ENCODE peak calls at places on chromosomes 3 and 15, in four cellular contexts. One of them, this sample, is unnamed.

GRCh38 chr3:135229018-135229495 is 434.0 kb downstream of the EPHB1 start:
- DNase-seq in astrocyte of the cerebellum: no peak
- DNase-seq in ovary: no peak
- DNase-seq in IMR-90: no peak
- DNase-seq in this sample: no peak

GRCh38 chr3:58529516-58530353 is 7.3 kb downstream of the ACOX2 start:
- DNase-seq in astrocyte of the cerebellum: no peak
- DNase-seq in ovary: no peak
- DNase-seq in IMR-90: no peak
- DNase-seq in this sample: no peak

GRCh38 chr3:20015525-20015924 is 3.5 kb upstream of the PP2D1 start:
- DNase-seq in astrocyte of the cerebellum: no peak
- DNase-seq in ovary: no peak
- DNase-seq in IMR-90: no peak
- DNase-seq in this sample: no peak

GRCh38 chr3:71718069-71718468 is 7.1 kb downstream of the EIF4E3 start:
- DNase-seq in astrocyte of the cerebellum: no peak
- DNase-seq in ovary: no peak
- DNase-seq in IMR-90: no peak
- DNase-seq in this sample: no peak

GRCh38 chr3:4062621-4063020 is 240.5 kb upstream of the SETMAR start:
- DNase-seq in astrocyte of the cerebellum: no peak
- DNase-seq in ovary: no peak
- DNase-seq in IMR-90: no peak
- DNase-seq in this sample: no peak

GRCh38 chr3:143847787-143848631 is at the start of gene SLC9A9:
- DNase-seq in astrocyte of the cerebellum: peak
- DNase-seq in ovary: no peak
- DNase-seq in IMR-90: peak
- DNase-seq in this sample: peak

GRCh38 chr3:193342551-193342950 is 36.0 kb downstream of the ATP13A5 start:
- DNase-seq in astrocyte of the cerebellum: no peak
- DNase-seq in ovary: no peak
- DNase-seq in IMR-90: no peak
- DNase-seq in this sample: no peak

GRCh38 chr3:141699349-141699748 is 38.7 kb upstream of the RNF7 start:
- DNase-seq in astrocyte of the cerebellum: no peak
- DNase-seq in ovary: no peak
- DNase-seq in IMR-90: peak
- DNase-seq in this sample: no peak

GRCh38 chr3:189262746-189263145 is 91.0 kb downstream of the TPRG1 start:
- DNase-seq in astrocyte of the cerebellum: no peak
- DNase-seq in ovary: no peak
- DNase-seq in IMR-90: no peak
- DNase-seq in this sample: no peak

GRCh38 chr15:58357529-58358476 is 74.0 kb upstream of the LIPC start:
- DNase-seq in astrocyte of the cerebellum: no peak
- DNase-seq in ovary: no peak
- DNase-seq in IMR-90: peak
- DNase-seq in this sample: peak

GRCh38 chr3:88362428-88362827 is 212.7 kb downstream of the C3orf38 start:
- DNase-seq in astrocyte of the cerebellum: no peak
- DNase-seq in ovary: no peak
- DNase-seq in IMR-90: no peak
- DNase-seq in this sample: no peak

GRCh38 chr3:151282921-151283320 is 4.6 kb upstream of the P2RY14 start:
- DNase-seq in astrocyte of the cerebellum: peak
- DNase-seq in ovary: no peak
- DNase-seq in IMR-90: peak
- DNase-seq in this sample: peak

GRCh38 chr3:186871403-186871924 is 29.0 kb downstream of the ADIPOQ start:
- DNase-seq in astrocyte of the cerebellum: no peak
- DNase-seq in ovary: no peak
- DNase-seq in IMR-90: no peak
- DNase-seq in this sample: no peak

GRCh38 chr15:65056868-65057548 is 10.8 kb downstream of the RASL12 start:
- DNase-seq in astrocyte of the cerebellum: no peak
- DNase-seq in ovary: no peak
- DNase-seq in IMR-90: peak
- DNase-seq in this sample: peak

GRCh38 chr15:68418611-68419161 is 13.3 kb downstream of the ITGA11 start:
- DNase-seq in astrocyte of the cerebellum: peak
- DNase-seq in ovary: peak
- DNase-seq in IMR-90: peak
- DNase-seq in this sample: peak

GRCh38 chr3:138412821-138413531 is 21.4 kb upstream of the ESYT3 start:
- DNase-seq in astrocyte of the cerebellum: no peak
- DNase-seq in ovary: no peak
- DNase-seq in IMR-90: peak
- DNase-seq in this sample: no peak

GRCh38 chr3:18124501-18124900 is 300.6 kb downstream of the SATB1 start:
- DNase-seq in astrocyte of the cerebellum: peak
- DNase-seq in ovary: no peak
- DNase-seq in IMR-90: peak
- DNase-seq in this sample: peak

GRCh38 chr15:31278544-31279220 is 48.0 kb upstream of the KLF13 start:
- DNase-seq in astrocyte of the cerebellum: no peak
- DNase-seq in ovary: no peak
- DNase-seq in IMR-90: no peak
- DNase-seq in this sample: no peak

GRCh38 chr15:79157631-79158592 is 67.3 kb upstream of the RASGRF1 start:
- DNase-seq in astrocyte of the cerebellum: no peak
- DNase-seq in ovary: no peak
- DNase-seq in IMR-90: no peak
- DNase-seq in this sample: no peak

GRCh38 chr15:78752492-78753358 is 58.5 kb downstream of the ADAMTS7 start:
- DNase-seq in astrocyte of the cerebellum: no peak
- DNase-seq in ovary: no peak
- DNase-seq in IMR-90: no peak
- DNase-seq in this sample: no peak

GRCh38 chr3:49930922-49931321 is 1.3 kb upstream of the MON1A start:
- DNase-seq in astrocyte of the cerebellum: no peak
- DNase-seq in ovary: no peak
- DNase-seq in IMR-90: no peak
- DNase-seq in this sample: no peak

GRCh38 chr15:65212097-65212496 is 824 bp upstream of the CILP start:
- DNase-seq in astrocyte of the cerebellum: no peak
- DNase-seq in ovary: no peak
- DNase-seq in IMR-90: no peak
- DNase-seq in this sample: no peak

GRCh38 chr15:87267798-87268197 is 988.7 kb downstream of the NTRK3 start:
- DNase-seq in astrocyte of the cerebellum: peak
- DNase-seq in ovary: no peak
- DNase-seq in IMR-90: peak
- DNase-seq in this sample: peak

GRCh38 chr3:67090472-67090871 is 92.4 kb downstream of the KBTBD8 start:
- DNase-seq in astrocyte of the cerebellum: no peak
- DNase-seq in ovary: no peak
- DNase-seq in IMR-90: peak
- DNase-seq in this sample: peak

GRCh38 chr3:177481329-177481728 is 284.0 kb upstream of the TBL1XR1 start:
- DNase-seq in astrocyte of the cerebellum: no peak
- DNase-seq in ovary: no peak
- DNase-seq in IMR-90: no peak
- DNase-seq in this sample: no peak

GRCh38 chr3:170555329-170555728 is 30.5 kb downstream of the SLC7A14 start:
- DNase-seq in astrocyte of the cerebellum: no peak
- DNase-seq in ovary: no peak
- DNase-seq in IMR-90: peak
- DNase-seq in this sample: peak

GRCh38 chr15:73927003-73927475 is 777 bp downstream of the LOXL1 start:
- DNase-seq in astrocyte of the cerebellum: no peak
- DNase-seq in ovary: peak
- DNase-seq in IMR-90: no peak
- DNase-seq in this sample: no peak

GRCh38 chr3:160929595-160929994 is 173.6 kb downstream of the PPM1L start:
- DNase-seq in astrocyte of the cerebellum: no peak
- DNase-seq in ovary: no peak
- DNase-seq in IMR-90: no peak
- DNase-seq in this sample: peak

GRCh38 chr3:71064976-71065763 is 518.4 kb downstream of the FOXP1 start:
- DNase-seq in astrocyte of the cerebellum: no peak
- DNase-seq in ovary: peak
- DNase-seq in IMR-90: peak
- DNase-seq in this sample: peak

GRCh38 chr3:50370594-50370993 is 11.3 kb upstream of the TMEM115 start:
- DNase-seq in astrocyte of the cerebellum: no peak
- DNase-seq in ovary: no peak
- DNase-seq in IMR-90: peak
- DNase-seq in this sample: peak

GRCh38 chr3:15638193-15638890 is 36.8 kb downstream of the BTD start:
- DNase-seq in astrocyte of the cerebellum: no peak
- DNase-seq in ovary: no peak
- DNase-seq in IMR-90: peak
- DNase-seq in this sample: no peak

DNA sequence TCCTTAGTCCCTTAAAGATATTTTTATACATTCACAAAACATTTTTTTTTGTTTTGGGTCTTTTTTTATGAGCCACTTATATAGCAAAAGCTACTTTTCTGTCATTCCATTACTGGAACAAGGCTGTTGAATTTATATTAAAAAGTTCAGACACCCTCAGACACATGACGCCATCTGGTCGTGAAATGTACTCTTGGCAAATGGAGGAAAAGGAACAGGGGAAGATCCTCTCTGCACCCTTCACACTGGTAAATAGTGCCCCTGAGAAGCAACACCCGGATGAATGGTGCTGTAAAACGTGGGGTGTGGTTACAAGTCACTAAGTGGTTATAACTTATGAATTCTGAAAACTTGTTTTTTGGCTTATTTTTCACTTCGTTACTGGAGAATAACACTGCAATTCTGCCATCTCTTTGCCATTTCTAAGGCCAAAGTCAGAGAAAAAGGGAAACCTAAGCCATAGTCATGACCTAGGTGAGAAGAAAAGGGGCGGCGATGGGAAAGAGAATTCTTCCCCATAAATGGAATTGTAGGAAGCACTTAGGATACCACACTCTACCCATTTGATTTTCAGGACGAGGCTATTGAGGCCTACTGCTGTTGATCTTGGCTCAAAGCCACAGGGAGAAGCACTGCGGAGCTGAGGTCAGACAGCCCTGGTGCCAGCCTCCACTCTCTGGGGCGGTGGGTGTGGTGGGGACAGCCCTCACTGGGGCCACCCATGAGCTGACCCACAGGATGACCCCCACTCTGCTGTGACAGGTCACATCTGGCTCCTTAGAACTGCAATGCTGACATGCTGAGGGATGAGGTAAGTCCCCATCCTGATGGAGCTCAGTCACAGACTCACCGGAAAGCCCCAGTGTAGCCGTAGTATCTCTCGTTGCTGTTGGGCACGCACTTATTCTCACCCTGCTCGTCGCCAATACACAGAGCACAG is 21.8 kb downstream of the LTF start:
- DNase-seq in astrocyte of the cerebellum: peak
- DNase-seq in ovary: no peak
- DNase-seq in IMR-90: no peak
- DNase-seq in this sample: peak
- TF ChIP-seq CTCF in astrocyte of the cerebellum: peak
- TF ChIP-seq CTCF in ovary: no peak
- TF ChIP-seq CTCF in IMR-90: no peak
- TF ChIP-seq CTCF in this sample: peak

GRCh38 chr15:42723068-42723467 is 13.9 kb downstream of the CDAN1 start:
- DNase-seq in astrocyte of the cerebellum: no peak
- DNase-seq in ovary: no peak
- DNase-seq in IMR-90: no peak
- DNase-seq in this sample: no peak
- TF ChIP-seq CTCF in astrocyte of the cerebellum: peak
- TF ChIP-seq CTCF in ovary: no peak
- TF ChIP-seq CTCF in IMR-90: peak
- TF ChIP-seq CTCF in this sample: no peak

DNA sequence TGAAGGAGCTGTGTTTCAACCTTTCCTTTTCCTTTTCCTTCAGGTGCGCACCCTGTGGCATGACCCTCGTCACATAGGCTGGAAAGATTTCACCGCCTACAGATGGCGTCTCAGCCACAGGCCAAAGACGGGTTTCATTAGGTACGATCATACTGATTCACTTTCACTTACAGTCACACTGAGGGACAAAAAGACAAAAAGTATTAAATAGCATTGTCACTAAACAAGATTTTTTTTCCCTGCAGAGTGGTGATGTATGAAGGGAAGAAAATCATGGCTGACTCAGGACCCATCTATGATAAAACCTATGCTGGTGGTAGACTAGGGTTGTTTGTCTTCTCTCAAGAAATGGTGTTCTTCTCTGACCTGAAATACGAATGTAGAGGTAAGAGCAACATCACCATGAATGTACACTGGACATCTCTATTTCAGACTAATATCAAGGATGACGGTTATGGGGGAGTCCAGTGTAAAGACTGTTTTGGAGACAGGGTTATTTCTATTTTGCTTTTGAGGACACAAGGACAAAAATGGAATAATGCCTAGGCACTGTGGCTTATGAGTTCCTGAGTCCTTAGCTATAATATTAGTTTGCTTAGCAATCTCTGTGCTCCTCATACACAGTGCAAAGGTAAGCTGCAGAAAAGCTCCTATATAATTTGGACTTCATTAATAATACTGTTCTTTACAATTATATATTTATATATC is 13.3 kb downstream of the THBS1 start:
- DNase-seq in astrocyte of the cerebellum: no peak
- DNase-seq in ovary: no peak
- DNase-seq in IMR-90: peak
- DNase-seq in this sample: no peak
- TF ChIP-seq CTCF in astrocyte of the cerebellum: no peak
- TF ChIP-seq CTCF in ovary: no peak
- TF ChIP-seq CTCF in IMR-90: no peak
- TF ChIP-seq CTCF in this sample: no peak

GRCh38 chr3:44277925-44278324 is 36.2 kb downstream of the TOPAZ1 start:
- DNase-seq in astrocyte of the cerebellum: no peak
- DNase-seq in ovary: no peak
- DNase-seq in IMR-90: no peak
- DNase-seq in this sample: no peak

GRCh38 chr3:44280077-44280476 is 38.4 kb downstream of the TOPAZ1 start:
- DNase-seq in astrocyte of the cerebellum: no peak
- DNase-seq in ovary: no peak
- DNase-seq in IMR-90: no peak
- DNase-seq in this sample: no peak

GRCh38 chr3:44284949-44285348 is 43.3 kb downstream of the TOPAZ1 start:
- DNase-seq in astrocyte of the cerebellum: no peak
- DNase-seq in ovary: no peak
- DNase-seq in IMR-90: no peak
- DNase-seq in this sample: no peak

DNA sequence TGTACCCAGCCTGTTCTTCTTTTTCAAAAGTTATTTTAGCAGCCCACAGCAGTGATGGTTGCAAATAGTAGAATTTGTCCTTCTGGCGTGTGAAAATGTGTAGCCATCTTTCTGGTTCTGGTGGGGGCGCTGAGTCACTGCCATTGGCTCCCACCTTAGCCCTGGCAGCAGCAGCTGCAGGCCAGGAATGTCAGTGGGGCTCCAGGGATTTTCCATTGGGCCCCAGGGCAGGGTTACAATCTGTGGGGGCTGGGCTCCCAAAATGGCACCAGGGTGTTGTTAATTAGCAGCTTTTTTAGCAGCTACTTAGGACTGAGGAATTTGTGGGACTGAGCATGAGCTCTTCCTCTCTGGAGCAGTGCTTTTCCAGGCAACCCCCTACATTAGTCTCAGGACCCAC is 38.9 kb downstream of the TOPAZ1 start:
- DNase-seq in astrocyte of the cerebellum: no peak
- DNase-seq in ovary: no peak
- DNase-seq in IMR-90: no peak
- DNase-seq in this sample: no peak
- TF ChIP-seq CTCF in astrocyte of the cerebellum: no peak
- TF ChIP-seq CTCF in ovary: no peak
- TF ChIP-seq CTCF in IMR-90: no peak
- TF ChIP-seq CTCF in this sample: no peak

GRCh38 chr15:53811530-53811929 is 52.1 kb upstream of the WDR72 start:
- DNase-seq in astrocyte of the cerebellum: peak
- DNase-seq in ovary: no peak
- DNase-seq in IMR-90: no peak
- DNase-seq in this sample: no peak
- TF ChIP-seq CTCF in astrocyte of the cerebellum: no peak
- TF ChIP-seq CTCF in ovary: no peak
- TF ChIP-seq CTCF in IMR-90: no peak
- TF ChIP-seq CTCF in this sample: no peak